ENCODE peak calls at places on chromosome 13, in five cellular contexts. N is pancreas; T is Peyer's patch; G is effector memory CD4-positive, alpha-beta T cell; B is tibial nerve. U is an unnamed sample.

GRCh38 chr13:108915095-108915633 is 285.8 kb downstream of the MYO16 start:
- DNase-seq in N (no peak), T (no peak), G (no peak), B (no peak), U (no peak)

GRCh38 chr13:76129305-76130040 is 493.3 kb downstream of the LMO7 start:
- DNase-seq in N (no peak), T (no peak), G (no peak), B (no peak), U (no peak)

GRCh38 chr13:108315955-108316354 is 46.4 kb downstream of the TNFSF13B start:
- DNase-seq in N (no peak), T (no peak), G (no peak), B (no peak), U (no peak)

GRCh38 chr13:37134411-37135041 is 29.1 kb upstream of the CSNK1A1L start:
- DNase-seq in N (no peak), T (no peak), G (no peak), B (no peak), U (no peak)

GRCh38 chr13:99805361-99805760 is 166.2 kb downstream of the ZIC5 start:
- DNase-seq in N (no peak), T (no peak), G (no peak), B (no peak), U (no peak)

GRCh38 chr13:111901301-111901905 is 165.5 kb upstream of the SOX1 start:
- DNase-seq in N (no peak), T (no peak), G (no peak), B (no peak), U (no peak)

GRCh38 chr13:84994582-84994981 is 804.6 kb downstream of the SLITRK6 start:
- DNase-seq in N (no peak), T (no peak), G (no peak), B (no peak), U (no peak)

GRCh38 chr13:74136089-74136658 is 2.0 kb upstream of the KLF12 start:
- DNase-seq in N (peak; percentile 67), T (peak; percentile 54), G (peak; percentile 20), B (no peak), U (peak; percentile 33)

GRCh38 chr13:35830850-35831450 is 300.2 kb downstream of the DCLK1 start:
- DNase-seq in N (no peak), T (no peak), G (no peak), B (no peak), U (no peak)

GRCh38 chr13:74747186-74747955 is 613.2 kb upstream of the KLF12 start:
- DNase-seq in N (no peak), T (no peak), G (no peak), B (no peak), U (no peak)

GRCh38 chr13:28239374-28239773 is 101.0 kb downstream of the PAN3 start:
- DNase-seq in N (no peak), T (no peak), G (no peak), B (no peak), U (no peak)

GRCh38 chr13:90680826-90681225 is 666.7 kb upstream of the MIR17HG start:
- DNase-seq in N (no peak), T (no peak), G (no peak), B (no peak), U (no peak)

GRCh38 chr13:50893211-50893852 is 16.3 kb upstream of the RNASEH2B start:
- DNase-seq in N (no peak), T (no peak), G (no peak), B (no peak), U (no peak)

GRCh38 chr13:21152251-21152899 is 24.0 kb downstream of the SKA3 start:
- DNase-seq in N (no peak), T (no peak), G (no peak), B (no peak), U (no peak)

GRCh38 chr13:51541809-51542258 is 42.4 kb upstream of the WDFY2 start:
- DNase-seq in N (peak; percentile 73), T (no peak), G (no peak), B (no peak), U (peak; percentile 30)

GRCh38 chr13:27274631-27275030 is 4.0 kb downstream of the RASL11A start:
- DNase-seq in N (no peak), T (no peak), G (no peak), B (no peak), U (no peak)

GRCh38 chr13:28485097-28485496 is 9.8 kb downstream of the FLT1 start:
- DNase-seq in N (no peak), T (no peak), G (no peak), B (no peak), U (no peak)

GRCh38 chr13:43200736-43201135 is 177.3 kb downstream of the DNAJC15 start:
- DNase-seq in N (no peak), T (no peak), G (no peak), B (no peak), U (no peak)

GRCh38 chr13:44989941-44990340 is 603 bp downstream of the GPALPP1 start:
- DNase-seq in N (no peak), T (no peak), G (no peak), B (no peak), U (no peak)

GRCh38 chr13:111948811-111949210 is 118.1 kb upstream of the SOX1 start:
- DNase-seq in N (no peak), T (no peak), G (no peak), B (no peak), U (no peak)

GRCh38 chr13:45751882-45752281 is 49.8 kb downstream of the CBY2 start:
- DNase-seq in N (no peak), T (no peak), G (no peak), B (no peak), U (no peak)

GRCh38 chr13:100392709-100393630 is 195.6 kb downstream of the GGACT start:
- DNase-seq in N (no peak), T (no peak), G (peak; percentile 2), B (peak; percentile 54), U (peak; percentile 71)

GRCh38 chr13:41462427-41462826 is 5.1 kb downstream of the RGCC start:
- DNase-seq in N (no peak), T (no peak), G (no peak), B (no peak), U (no peak)

GRCh38 chr13:41460930-41461329 is 3.6 kb downstream of the RGCC start:
- DNase-seq in N (no peak), T (no peak), G (no peak), B (no peak), U (no peak)

GRCh38 chr13:41459754-41460111 is 2.4 kb downstream of the RGCC start:
- DNase-seq in N (no peak), T (no peak), G (no peak), B (no peak), U (no peak)

GRCh38 chr13:41463823-41464602 is 6.7 kb downstream of the RGCC start:
- DNase-seq in N (no peak), T (no peak), G (no peak), B (no peak), U (no peak)

DNA sequence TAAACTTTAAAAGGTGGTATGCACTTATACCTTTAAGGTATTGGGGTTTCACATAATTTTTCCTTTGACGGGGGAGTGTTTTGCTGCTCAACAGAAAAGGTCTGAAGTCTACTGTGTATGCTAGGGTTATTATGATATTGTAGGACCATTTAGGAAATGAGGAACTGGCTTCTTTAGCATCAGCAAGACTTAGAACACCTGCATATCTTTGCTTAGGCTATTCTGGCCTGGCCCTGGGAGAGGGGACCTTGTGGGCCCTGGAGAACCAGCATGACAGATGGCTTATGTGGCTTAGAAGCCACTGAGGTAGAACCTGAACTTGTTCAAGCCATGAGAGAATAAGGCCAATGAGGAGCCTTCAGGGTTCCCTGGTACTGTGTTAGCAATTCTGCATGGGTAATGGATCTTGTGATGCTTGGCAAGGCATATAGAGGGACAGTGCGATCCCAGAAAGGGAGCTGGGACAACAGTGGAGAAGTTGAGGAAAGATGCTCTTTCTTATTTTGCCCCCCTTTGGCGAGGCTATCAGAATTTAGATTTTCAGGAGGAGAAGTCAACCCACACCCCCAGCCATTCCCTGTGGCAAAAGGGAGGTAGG is 4.3 kb downstream of the RGCC start:
- DNase-seq in N (no peak), T (no peak), G (no peak), B (no peak), U (no peak)
- H3K27ac ChIP-seq in N (no peak overlapping the region), T (no peak overlapping the region), G (peak overlapping the region; percentile 91), B (peak overlapping the region; percentile 84), U (peak overlapping the region; percentile 35)

DNA sequence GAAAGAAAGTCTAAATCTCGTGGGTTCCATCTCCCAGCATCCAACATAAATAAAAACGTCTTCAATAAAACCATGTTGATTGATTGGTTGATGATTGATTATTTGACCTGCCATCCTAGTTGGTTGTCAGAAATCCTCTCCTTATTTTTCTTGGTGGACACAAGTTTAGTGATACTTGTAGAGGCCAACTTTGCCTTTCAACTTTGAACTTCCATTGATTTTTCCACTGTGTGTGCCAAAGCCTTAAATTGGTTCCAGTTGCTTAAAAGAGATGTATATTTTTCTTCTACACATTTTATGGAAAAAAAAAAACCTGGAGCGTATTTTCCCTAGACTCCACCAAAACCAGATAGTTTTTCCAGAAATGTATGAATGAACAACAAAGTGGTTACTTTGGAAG is 85.0 kb downstream of the MBNL2 start:
- DNase-seq in N (no peak), T (no peak), G (no peak), B (no peak), U (no peak)
- H3K27ac ChIP-seq in N (peak overlapping the region; percentile 19), T (no peak overlapping the region), G (no peak overlapping the region), B (peak overlapping the region; percentile 82), U (no peak overlapping the region)

GRCh38 chr13:48491423-48492122 is 41.3 kb downstream of the RCBTB2 start:
- DNase-seq in N (no peak), T (no peak), G (no peak), B (no peak), U (no peak)

GRCh38 chr13:48494874-48495273 is 38.0 kb downstream of the RCBTB2 start:
- DNase-seq in N (no peak), T (no peak), G (no peak), B (no peak), U (no peak)

GRCh38 chr13:48492123-48493075 is 40.5 kb downstream of the RCBTB2 start:
- DNase-seq in N (no peak), T (peak; percentile 63), G (peak; percentile 51), B (peak; percentile 27), U (peak; percentile 79)

GRCh38 chr13:48493851-48494250 is 39.0 kb downstream of the RCBTB2 start:
- DNase-seq in N (no peak), T (no peak), G (no peak), B (no peak), U (no peak)

GRCh38 chr13:48493076-48493765 is 39.7 kb downstream of the RCBTB2 start:
- DNase-seq in N (no peak), T (no peak), G (no peak), B (no peak), U (no peak)
- H3K27ac ChIP-seq in N (peak overlapping the region; percentile 59), T (peak overlapping the region; percentile 38), G (peak overlapping the region; percentile 81), B (peak overlapping the region; percentile 80), U (peak overlapping the region; percentile 87)

DNA sequence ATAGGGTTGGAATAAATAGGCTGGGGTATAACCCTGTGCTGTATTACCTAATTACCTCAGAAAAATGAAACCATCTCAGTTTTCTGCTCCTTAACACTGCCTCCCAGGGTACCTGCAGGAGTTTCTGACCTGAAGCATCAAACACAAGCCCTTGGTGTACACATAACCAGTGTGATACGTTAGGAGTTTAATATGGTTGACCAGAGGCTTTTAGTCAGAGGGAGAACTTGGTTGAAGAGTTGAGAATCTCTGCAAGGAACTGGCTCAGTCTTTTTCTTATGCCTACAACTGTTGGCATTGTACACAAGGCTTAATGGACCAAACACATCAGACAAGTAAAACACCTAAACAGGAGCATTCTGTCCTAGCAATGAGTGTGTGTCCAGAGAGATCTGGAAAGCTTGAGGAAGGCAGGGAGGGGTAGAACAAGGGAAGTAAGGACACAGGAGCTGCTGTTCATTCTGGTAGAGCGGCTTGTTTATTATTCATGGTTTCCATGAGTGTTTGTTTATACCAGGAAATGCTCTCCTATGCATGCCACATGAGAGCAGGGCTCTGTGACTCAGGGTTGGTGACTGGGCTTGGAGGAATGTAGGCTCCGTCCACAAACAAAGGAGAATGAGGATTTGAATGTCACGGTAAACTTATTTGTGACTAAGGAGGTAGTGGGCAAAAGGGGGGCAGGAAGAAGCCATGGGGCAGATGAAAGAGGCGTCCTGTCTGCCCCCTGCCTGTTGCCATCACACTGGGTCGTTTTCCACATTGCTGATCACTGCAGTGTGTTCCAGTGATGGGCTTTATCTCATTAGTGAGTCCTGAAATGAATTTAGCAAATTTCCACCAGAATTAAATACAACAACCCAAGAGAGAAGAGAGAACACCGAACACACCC is 11.9 kb upstream of the SPATA13 start:
- DNase-seq in N (no peak), T (peak; percentile 58), G (no peak), B (no peak), U (no peak)
- H3K27ac ChIP-seq in N (peak overlapping the region; percentile 81), T (peak overlapping the region; percentile 89), G (no peak overlapping the region), B (peak overlapping the region; percentile 92), U (no peak overlapping the region)

U was measured in heart right ventricle.